ENCODE peak calls at places on chromosome 5, in six cellular contexts. One of them, this sample, is unnamed.

GRCh38 chr5:109403469-109403868 is 6.3 kb downstream of the PJA2 start:
- DNase-seq in thoracic aorta: no peak
- DNase-seq in mammary epithelial cell: no peak
- DNase-seq in sigmoid colon: no peak
- DNase-seq in HCT116: no peak
- DNase-seq in right lobe of liver: no peak
- DNase-seq in this sample: no peak

GRCh38 chr5:103808464-103809106 is 246.0 kb upstream of the NUDT12 start:
- DNase-seq in right lobe of liver: no peak
- DNase-seq in HCT116: peak
- DNase-seq in sigmoid colon: no peak
- DNase-seq in thoracic aorta: no peak
- DNase-seq in mammary epithelial cell: peak
- DNase-seq in this sample: no peak

GRCh38 chr5:23367863-23368262 is 139.5 kb upstream of the PRDM9 start:
- DNase-seq in thoracic aorta: no peak
- DNase-seq in right lobe of liver: no peak
- DNase-seq in sigmoid colon: no peak
- DNase-seq in mammary epithelial cell: peak
- DNase-seq in HCT116: no peak
- DNase-seq in this sample: no peak

GRCh38 chr5:86679529-86679928 is 61.8 kb downstream of the COX7C start:
- DNase-seq in HCT116: peak
- DNase-seq in mammary epithelial cell: peak
- DNase-seq in sigmoid colon: peak
- DNase-seq in thoracic aorta: peak
- DNase-seq in right lobe of liver: no peak
- DNase-seq in this sample: no peak

GRCh38 chr5:71651554-71651953 is 64.4 kb downstream of the MCCC2 start:
- DNase-seq in right lobe of liver: no peak
- DNase-seq in sigmoid colon: no peak
- DNase-seq in mammary epithelial cell: no peak
- DNase-seq in thoracic aorta: no peak
- DNase-seq in HCT116: no peak
- DNase-seq in this sample: no peak

GRCh38 chr5:150946351-150946905 is 41.6 kb upstream of the ZNF300 start:
- DNase-seq in thoracic aorta: peak
- DNase-seq in mammary epithelial cell: no peak
- DNase-seq in HCT116: no peak
- DNase-seq in sigmoid colon: peak
- DNase-seq in right lobe of liver: peak
- DNase-seq in this sample: peak

GRCh38 chr5:154394328-154394727 is 51.5 kb upstream of the SAP30L start:
- DNase-seq in sigmoid colon: no peak
- DNase-seq in thoracic aorta: no peak
- DNase-seq in right lobe of liver: peak
- DNase-seq in HCT116: no peak
- DNase-seq in mammary epithelial cell: no peak
- DNase-seq in this sample: no peak

GRCh38 chr5:149153751-149154610 is 12.7 kb downstream of the ABLIM3 start:
- DNase-seq in mammary epithelial cell: no peak
- DNase-seq in thoracic aorta: no peak
- DNase-seq in right lobe of liver: peak
- DNase-seq in HCT116: no peak
- DNase-seq in sigmoid colon: no peak
- DNase-seq in this sample: peak

GRCh38 chr5:128842241-128842640 is 123.0 kb upstream of the SLC27A6 start:
- DNase-seq in mammary epithelial cell: no peak
- DNase-seq in right lobe of liver: no peak
- DNase-seq in sigmoid colon: no peak
- DNase-seq in HCT116: no peak
- DNase-seq in thoracic aorta: no peak
- DNase-seq in this sample: no peak

GRCh38 chr5:180316586-180316985 is 24.7 kb upstream of the MAPK9 start:
- DNase-seq in right lobe of liver: no peak
- DNase-seq in HCT116: no peak
- DNase-seq in mammary epithelial cell: no peak
- DNase-seq in thoracic aorta: no peak
- DNase-seq in sigmoid colon: no peak
- DNase-seq in this sample: no peak

GRCh38 chr5:180313677-180314076 is 21.8 kb upstream of the MAPK9 start:
- DNase-seq in sigmoid colon: no peak
- DNase-seq in mammary epithelial cell: no peak
- DNase-seq in thoracic aorta: no peak
- DNase-seq in right lobe of liver: peak
- DNase-seq in HCT116: no peak
- DNase-seq in this sample: peak

GRCh38 chr5:180318456-180319089 is 26.7 kb upstream of the MAPK9 start:
- DNase-seq in thoracic aorta: no peak
- DNase-seq in sigmoid colon: no peak
- DNase-seq in HCT116: no peak
- DNase-seq in mammary epithelial cell: no peak
- DNase-seq in right lobe of liver: no peak
- DNase-seq in this sample: no peak

GRCh38 chr5:180314106-180314505 is 22.2 kb upstream of the MAPK9 start:
- DNase-seq in thoracic aorta: no peak
- DNase-seq in HCT116: no peak
- DNase-seq in right lobe of liver: no peak
- DNase-seq in sigmoid colon: no peak
- DNase-seq in mammary epithelial cell: no peak
- DNase-seq in this sample: no peak

DNA sequence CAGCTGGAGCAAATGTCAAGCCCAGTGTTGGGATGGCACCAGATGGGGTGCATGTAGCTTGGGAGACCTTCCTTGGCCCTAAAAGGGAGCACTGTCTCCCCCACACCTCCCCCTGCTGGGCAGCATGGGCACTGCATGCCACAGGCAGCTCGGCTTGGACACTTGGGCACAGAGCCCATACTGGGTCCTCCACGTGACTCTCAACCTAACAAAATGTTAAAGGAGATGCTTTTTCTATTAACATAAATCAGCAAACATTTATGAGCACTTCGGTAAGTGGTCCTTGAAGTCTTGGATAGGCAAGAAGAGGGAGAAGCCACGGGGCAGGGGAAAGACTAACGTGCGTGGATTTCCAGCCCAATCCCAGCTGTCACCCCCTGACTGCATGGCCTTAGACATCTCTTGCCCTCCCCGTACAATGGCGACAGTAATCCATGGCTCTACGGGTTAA is 23.9 kb upstream of the MAPK9 start:
- DNase-seq in sigmoid colon: no peak
- DNase-seq in HCT116: peak
- DNase-seq in thoracic aorta: no peak
- DNase-seq in right lobe of liver: peak
- DNase-seq in mammary epithelial cell: peak
- DNase-seq in this sample: peak
- TF ChIP-seq CTCF in sigmoid colon: peak
- TF ChIP-seq CTCF in HCT116: peak
- TF ChIP-seq CTCF in thoracic aorta: peak
- TF ChIP-seq CTCF in right lobe of liver: peak
- TF ChIP-seq CTCF in mammary epithelial cell: peak
- TF ChIP-seq CTCF in this sample: peak

GRCh38 chr5:4087110-4087509 is 491.5 kb downstream of the IRX1 start:
- DNase-seq in HCT116: no peak
- DNase-seq in thoracic aorta: no peak
- DNase-seq in sigmoid colon: no peak
- DNase-seq in right lobe of liver: no peak
- DNase-seq in mammary epithelial cell: no peak
- DNase-seq in this sample: no peak
- H3K27ac ChIP-seq in HCT116: no peak
- H3K27ac ChIP-seq in thoracic aorta: no peak
- H3K27ac ChIP-seq in sigmoid colon: no peak
- H3K27ac ChIP-seq in right lobe of liver: no peak
- H3K27ac ChIP-seq in mammary epithelial cell: no peak
- H3K27ac ChIP-seq in this sample: no peak

GRCh38 chr5:1007221-1007680 is 1.4 kb upstream of the NKD2 start:
- DNase-seq in thoracic aorta: no peak
- DNase-seq in HCT116: no peak
- DNase-seq in sigmoid colon: peak
- DNase-seq in mammary epithelial cell: no peak
- DNase-seq in right lobe of liver: peak
- DNase-seq in this sample: peak
- TF ChIP-seq CTCF in thoracic aorta: no peak
- TF ChIP-seq CTCF in HCT116: peak
- TF ChIP-seq CTCF in sigmoid colon: no peak
- TF ChIP-seq CTCF in mammary epithelial cell: no peak
- TF ChIP-seq CTCF in right lobe of liver: no peak
- TF ChIP-seq CTCF in this sample: no peak

GRCh38 chr5:5751987-5752386 is 329.5 kb downstream of the ICE1 start:
- DNase-seq in sigmoid colon: no peak
- DNase-seq in HCT116: no peak
- DNase-seq in thoracic aorta: no peak
- DNase-seq in right lobe of liver: no peak
- DNase-seq in mammary epithelial cell: no peak
- DNase-seq in this sample: no peak

GRCh38 chr5:5751496-5751895 is 329.0 kb downstream of the ICE1 start:
- DNase-seq in sigmoid colon: no peak
- DNase-seq in thoracic aorta: no peak
- DNase-seq in mammary epithelial cell: no peak
- DNase-seq in HCT116: no peak
- DNase-seq in right lobe of liver: no peak
- DNase-seq in this sample: no peak

GRCh38 chr5:5752844-5753243 is 330.4 kb downstream of the ICE1 start:
- DNase-seq in right lobe of liver: no peak
- DNase-seq in mammary epithelial cell: no peak
- DNase-seq in thoracic aorta: no peak
- DNase-seq in sigmoid colon: no peak
- DNase-seq in HCT116: no peak
- DNase-seq in this sample: no peak

GRCh38 chr5:5755888-5756287 is 333.4 kb downstream of the ICE1 start:
- DNase-seq in mammary epithelial cell: no peak
- DNase-seq in thoracic aorta: no peak
- DNase-seq in right lobe of liver: no peak
- DNase-seq in HCT116: no peak
- DNase-seq in sigmoid colon: no peak
- DNase-seq in this sample: no peak
- H3K27ac ChIP-seq in mammary epithelial cell: no peak
- H3K27ac ChIP-seq in thoracic aorta: no peak
- H3K27ac ChIP-seq in right lobe of liver: no peak
- H3K27ac ChIP-seq in HCT116: no peak
- H3K27ac ChIP-seq in sigmoid colon: no peak
- H3K27ac ChIP-seq in this sample: no peak

GRCh38 chr5:35209862-35210261 is 20.4 kb downstream of the PRLR start:
- DNase-seq in right lobe of liver: no peak
- DNase-seq in mammary epithelial cell: no peak
- DNase-seq in thoracic aorta: no peak
- DNase-seq in sigmoid colon: no peak
- DNase-seq in HCT116: no peak
- DNase-seq in this sample: no peak

GRCh38 chr5:35218981-35219380 is 11.3 kb downstream of the PRLR start:
- DNase-seq in right lobe of liver: no peak
- DNase-seq in sigmoid colon: no peak
- DNase-seq in thoracic aorta: no peak
- DNase-seq in HCT116: no peak
- DNase-seq in mammary epithelial cell: no peak
- DNase-seq in this sample: no peak

GRCh38 chr5:35214051-35214450 is 16.2 kb downstream of the PRLR start:
- DNase-seq in sigmoid colon: no peak
- DNase-seq in thoracic aorta: no peak
- DNase-seq in mammary epithelial cell: no peak
- DNase-seq in right lobe of liver: no peak
- DNase-seq in HCT116: no peak
- DNase-seq in this sample: no peak

GRCh38 chr5:35212006-35212982 is 18.0 kb downstream of the PRLR start:
- DNase-seq in right lobe of liver: no peak
- DNase-seq in mammary epithelial cell: no peak
- DNase-seq in thoracic aorta: no peak
- DNase-seq in sigmoid colon: no peak
- DNase-seq in HCT116: no peak
- DNase-seq in this sample: no peak

DNA sequence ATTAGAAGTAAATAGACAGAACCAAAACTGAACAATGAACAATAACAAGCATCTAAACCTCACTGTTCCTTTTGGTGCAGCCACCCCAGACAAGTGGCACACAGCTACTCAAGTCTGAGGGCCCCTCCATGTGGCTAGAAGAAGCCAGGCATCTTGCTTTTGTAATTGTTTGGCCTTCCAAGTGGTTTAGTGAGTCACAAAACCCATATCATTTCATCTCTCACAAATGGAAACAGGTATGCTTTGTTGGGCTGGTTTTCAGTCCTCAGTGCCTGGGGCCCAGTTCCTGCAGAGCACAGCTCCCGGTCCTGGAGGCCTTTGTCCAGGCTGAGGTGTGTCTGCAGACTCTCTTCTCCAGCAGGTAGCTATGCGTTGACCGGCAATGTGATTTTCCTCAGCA is 16.7 kb downstream of the PRLR start:
- DNase-seq in right lobe of liver: no peak
- DNase-seq in sigmoid colon: no peak
- DNase-seq in HCT116: no peak
- DNase-seq in mammary epithelial cell: peak
- DNase-seq in thoracic aorta: no peak
- DNase-seq in this sample: no peak
- TF ChIP-seq CTCF in right lobe of liver: no peak
- TF ChIP-seq CTCF in sigmoid colon: no peak
- TF ChIP-seq CTCF in HCT116: no peak
- TF ChIP-seq CTCF in mammary epithelial cell: no peak
- TF ChIP-seq CTCF in thoracic aorta: no peak
- TF ChIP-seq CTCF in this sample: no peak

DNA sequence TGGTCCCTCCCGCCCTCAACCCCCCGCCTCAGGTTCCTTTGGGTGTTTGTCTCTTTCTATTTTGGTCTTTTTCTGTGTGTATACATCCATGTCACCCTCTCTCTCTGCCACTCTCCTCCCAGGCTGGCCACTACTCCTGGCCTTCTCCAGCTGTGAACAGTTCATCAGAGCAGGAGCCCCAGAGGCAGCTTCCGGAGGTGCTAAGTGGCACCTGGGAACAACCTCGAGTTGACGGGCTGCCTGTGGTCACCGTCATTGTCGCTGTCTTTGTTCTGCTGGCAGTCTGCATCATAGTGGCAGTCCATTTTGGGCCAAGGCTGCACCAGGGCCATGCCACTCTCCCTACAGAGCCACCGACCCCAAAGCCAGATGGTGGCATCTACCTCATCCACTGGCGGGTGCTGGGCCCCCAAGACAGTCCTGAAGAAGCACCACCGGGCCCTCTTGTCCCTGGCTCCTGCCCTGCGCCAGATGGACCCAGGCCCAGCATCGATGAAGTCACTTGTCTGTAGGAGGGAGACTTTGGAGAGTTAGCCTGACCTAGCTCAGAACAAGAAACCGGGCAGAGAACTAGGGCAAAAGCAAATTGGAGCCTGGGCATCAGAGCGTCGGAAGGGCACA is 1.7 kb downstream of the SMIM33 start:
- DNase-seq in sigmoid colon: no peak
- DNase-seq in HCT116: no peak
- DNase-seq in right lobe of liver: no peak
- DNase-seq in mammary epithelial cell: no peak
- DNase-seq in thoracic aorta: no peak
- DNase-seq in this sample: no peak
- H3K27ac ChIP-seq in sigmoid colon: no peak
- H3K27ac ChIP-seq in HCT116: no peak
- H3K27ac ChIP-seq in right lobe of liver: no peak
- H3K27ac ChIP-seq in mammary epithelial cell: no peak
- H3K27ac ChIP-seq in thoracic aorta: no peak
- H3K27ac ChIP-seq in this sample: peak

This sample was measured in upper lobe of right lung.